ENCODE peak calls at places on chromosome 16, in nine cellular contexts. One of them, this sample, is unnamed.

GRCh38 chr16:88634994-88635670 is 3.2 kb upstream of the IL17C start:
- DNase-seq in dorsolateral prefrontal cortex: no peak
- DNase-seq in H1: no peak
- DNase-seq in Peyer's patch: no peak
- DNase-seq in uterus: no peak
- DNase-seq in HFF-Myc: no peak
- DNase-seq in neural progenitor cell: no peak
- DNase-seq in astrocyte of the cerebellum: no peak
- DNase-seq in fibroblast of lung: no peak
- DNase-seq in this sample: no peak

GRCh38 chr16:4795828-4796572 is 831 bp downstream of the SMIM22 start:
- DNase-seq in Peyer's patch: no peak
- DNase-seq in HFF-Myc: no peak
- DNase-seq in neural progenitor cell: no peak
- DNase-seq in dorsolateral prefrontal cortex: no peak
- DNase-seq in H1: no peak
- DNase-seq in astrocyte of the cerebellum: no peak
- DNase-seq in fibroblast of lung: no peak
- DNase-seq in uterus: no peak
- DNase-seq in this sample: no peak

GRCh38 chr16:46886764-46887523 is 2.8 kb downstream of the GPT2 start:
- DNase-seq in dorsolateral prefrontal cortex: no peak
- DNase-seq in astrocyte of the cerebellum: no peak
- DNase-seq in uterus: no peak
- DNase-seq in Peyer's patch: no peak
- DNase-seq in H1: no peak
- DNase-seq in HFF-Myc: no peak
- DNase-seq in neural progenitor cell: no peak
- DNase-seq in fibroblast of lung: no peak
- DNase-seq in this sample: no peak

GRCh38 chr16:87531418-87531817 is 38.6 kb upstream of the ZCCHC14 start:
- DNase-seq in astrocyte of the cerebellum: no peak
- DNase-seq in neural progenitor cell: no peak
- DNase-seq in fibroblast of lung: no peak
- DNase-seq in HFF-Myc: no peak
- DNase-seq in Peyer's patch: no peak
- DNase-seq in H1: no peak
- DNase-seq in dorsolateral prefrontal cortex: no peak
- DNase-seq in uterus: no peak
- DNase-seq in this sample: no peak

GRCh38 chr16:29820730-29821662 is 734 bp downstream of the MVP start:
- DNase-seq in dorsolateral prefrontal cortex: no peak
- DNase-seq in HFF-Myc: no peak
- DNase-seq in uterus: peak; percentile 63
- DNase-seq in neural progenitor cell: no peak
- DNase-seq in astrocyte of the cerebellum: no peak
- DNase-seq in fibroblast of lung: no peak
- DNase-seq in Peyer's patch: peak; percentile 88
- DNase-seq in H1: no peak
- DNase-seq in this sample: no peak

GRCh38 chr16:887846-888245 is 82.9 kb downstream of the LMF1 start:
- DNase-seq in Peyer's patch: no peak
- DNase-seq in uterus: no peak
- DNase-seq in HFF-Myc: no peak
- DNase-seq in astrocyte of the cerebellum: no peak
- DNase-seq in H1: no peak
- DNase-seq in fibroblast of lung: no peak
- DNase-seq in neural progenitor cell: no peak
- DNase-seq in dorsolateral prefrontal cortex: no peak
- DNase-seq in this sample: no peak

GRCh38 chr16:81939164-81940067 is 71.9 kb downstream of the SDR42E1 start:
- DNase-seq in HFF-Myc: no peak
- DNase-seq in uterus: no peak
- DNase-seq in H1: no peak
- DNase-seq in astrocyte of the cerebellum: no peak
- DNase-seq in fibroblast of lung: no peak
- DNase-seq in dorsolateral prefrontal cortex: no peak
- DNase-seq in neural progenitor cell: peak; percentile 57
- DNase-seq in Peyer's patch: no peak
- DNase-seq in this sample: no peak

GRCh38 chr16:5059386-5060072 is 6.2 kb downstream of the C16orf89 start:
- DNase-seq in HFF-Myc: no peak
- DNase-seq in H1: no peak
- DNase-seq in astrocyte of the cerebellum: no peak
- DNase-seq in neural progenitor cell: no peak
- DNase-seq in Peyer's patch: no peak
- DNase-seq in uterus: no peak
- DNase-seq in dorsolateral prefrontal cortex: no peak
- DNase-seq in fibroblast of lung: no peak
- DNase-seq in this sample: no peak

GRCh38 chr16:54935411-54936085 is 4.9 kb downstream of the IRX5 start:
- DNase-seq in fibroblast of lung: no peak
- DNase-seq in H1: no peak
- DNase-seq in Peyer's patch: no peak
- DNase-seq in neural progenitor cell: no peak
- DNase-seq in astrocyte of the cerebellum: no peak
- DNase-seq in HFF-Myc: no peak
- DNase-seq in dorsolateral prefrontal cortex: no peak
- DNase-seq in uterus: no peak
- DNase-seq in this sample: no peak

GRCh38 chr16:54936086-54936978 is 5.7 kb downstream of the IRX5 start:
- DNase-seq in HFF-Myc: no peak
- DNase-seq in fibroblast of lung: no peak
- DNase-seq in Peyer's patch: no peak
- DNase-seq in uterus: no peak
- DNase-seq in astrocyte of the cerebellum: no peak
- DNase-seq in H1: no peak
- DNase-seq in neural progenitor cell: peak; percentile 89
- DNase-seq in dorsolateral prefrontal cortex: no peak
- DNase-seq in this sample: peak; percentile 32

GRCh38 chr16:54933281-54934150 is 2.9 kb downstream of the IRX5 start:
- DNase-seq in dorsolateral prefrontal cortex: no peak
- DNase-seq in neural progenitor cell: peak; percentile 62
- DNase-seq in HFF-Myc: no peak
- DNase-seq in uterus: no peak
- DNase-seq in fibroblast of lung: no peak
- DNase-seq in astrocyte of the cerebellum: no peak
- DNase-seq in H1: no peak
- DNase-seq in Peyer's patch: no peak
- DNase-seq in this sample: no peak

GRCh38 chr16:54932737-54933254 is 2.1 kb downstream of the IRX5 start:
- DNase-seq in fibroblast of lung: no peak
- DNase-seq in astrocyte of the cerebellum: no peak
- DNase-seq in HFF-Myc: no peak
- DNase-seq in H1: no peak
- DNase-seq in Peyer's patch: no peak
- DNase-seq in uterus: no peak
- DNase-seq in dorsolateral prefrontal cortex: no peak
- DNase-seq in neural progenitor cell: peak; percentile 70
- DNase-seq in this sample: no peak

DNA sequence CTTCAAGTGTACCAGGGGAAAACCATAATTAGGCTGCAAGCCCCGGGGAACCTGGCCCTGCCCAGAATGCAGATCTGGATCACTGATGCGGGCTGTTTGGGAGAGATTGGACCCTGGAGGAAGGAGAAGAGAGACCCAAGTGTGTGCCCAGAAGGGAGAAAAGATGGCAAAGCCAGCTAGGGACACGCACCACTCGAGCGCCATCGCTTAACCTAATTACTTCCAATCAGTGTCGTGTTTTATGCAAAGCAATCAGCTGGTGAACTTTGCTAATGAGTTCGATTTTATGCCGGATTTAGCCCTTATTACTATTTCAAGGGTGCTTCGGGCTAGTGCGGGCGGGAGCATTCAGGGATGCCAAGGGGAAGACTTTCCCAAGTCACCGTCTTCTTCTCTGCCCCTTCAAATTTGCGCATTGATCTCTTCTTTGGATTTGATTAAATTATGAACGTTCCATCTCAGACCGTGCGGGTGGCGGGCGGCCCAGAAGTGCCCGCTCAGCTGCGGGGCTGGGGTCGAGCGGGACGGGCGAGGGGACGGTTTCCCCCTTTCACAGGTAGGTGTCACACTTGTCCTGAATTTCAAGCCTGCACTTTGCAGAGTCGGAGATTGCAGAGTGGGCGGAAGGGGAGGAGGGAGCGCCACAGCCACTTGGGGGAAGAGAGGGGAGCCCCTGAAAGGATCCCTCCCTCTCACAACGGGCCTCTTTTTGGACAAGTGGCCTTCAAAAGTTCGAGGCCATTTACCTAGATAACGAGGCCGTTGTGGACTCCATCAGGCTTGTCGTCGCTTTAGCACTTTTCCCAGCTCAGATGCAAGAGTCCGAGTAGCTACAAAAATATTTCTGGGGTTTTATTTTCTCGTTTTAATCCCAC is 4.1 kb downstream of the IRX5 start:
- DNase-seq in H1: no peak
- DNase-seq in astrocyte of the cerebellum: no peak
- DNase-seq in Peyer's patch: no peak
- DNase-seq in dorsolateral prefrontal cortex: no peak
- DNase-seq in neural progenitor cell: peak; percentile 86
- DNase-seq in fibroblast of lung: no peak
- DNase-seq in HFF-Myc: no peak
- DNase-seq in uterus: no peak
- DNase-seq in this sample: no peak
- TF ChIP-seq CTCF in H1: peak; percentile 71
- TF ChIP-seq CTCF in astrocyte of the cerebellum: peak; percentile 35
- TF ChIP-seq CTCF in Peyer's patch: no peak
- TF ChIP-seq CTCF in dorsolateral prefrontal cortex: no peak
- TF ChIP-seq CTCF in neural progenitor cell: peak; percentile 71
- TF ChIP-seq CTCF in fibroblast of lung: no peak
- TF ChIP-seq CTCF in HFF-Myc: no peak
- TF ChIP-seq CTCF in uterus: no peak
- TF ChIP-seq CTCF in this sample: no peak

DNA sequence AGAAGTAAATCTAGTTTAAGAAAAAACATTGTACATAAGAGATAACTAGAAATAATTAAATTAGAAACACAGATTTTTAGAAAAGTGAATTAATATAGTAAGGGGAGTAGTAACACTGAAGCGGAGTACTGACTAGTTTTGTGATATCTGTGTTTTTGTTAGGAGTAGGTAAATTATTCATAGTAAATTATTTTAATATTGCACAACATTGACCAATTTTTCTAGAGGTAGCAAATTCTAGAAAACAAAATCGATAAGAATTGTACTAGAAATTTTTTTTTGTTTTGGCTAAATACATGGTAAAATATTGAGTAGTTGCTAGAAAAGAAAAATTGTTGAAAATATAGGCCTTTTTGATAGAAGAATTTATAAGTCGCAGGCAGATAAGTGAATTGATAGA is 156.5 kb downstream of the CHD9 start:
- DNase-seq in neural progenitor cell: no peak
- DNase-seq in astrocyte of the cerebellum: no peak
- DNase-seq in HFF-Myc: no peak
- DNase-seq in dorsolateral prefrontal cortex: no peak
- DNase-seq in uterus: no peak
- DNase-seq in Peyer's patch: no peak
- DNase-seq in fibroblast of lung: no peak
- DNase-seq in H1: no peak
- DNase-seq in this sample: no peak
- H3K4me3 ChIP-seq in neural progenitor cell: peak overlapping the region; percentile 77
- H3K4me3 ChIP-seq in astrocyte of the cerebellum: peak overlapping the region; percentile 55
- H3K4me3 ChIP-seq in HFF-Myc: peak overlapping the region; percentile 57
- H3K4me3 ChIP-seq in dorsolateral prefrontal cortex: peak overlapping the region; percentile 68
- H3K4me3 ChIP-seq in uterus: no peak overlapping the region
- H3K4me3 ChIP-seq in Peyer's patch: no peak overlapping the region
- H3K4me3 ChIP-seq in fibroblast of lung: peak overlapping the region; percentile 68
- H3K4me3 ChIP-seq in H1: no peak overlapping the region
- H3K4me3 ChIP-seq in this sample: no peak overlapping the region

DNA sequence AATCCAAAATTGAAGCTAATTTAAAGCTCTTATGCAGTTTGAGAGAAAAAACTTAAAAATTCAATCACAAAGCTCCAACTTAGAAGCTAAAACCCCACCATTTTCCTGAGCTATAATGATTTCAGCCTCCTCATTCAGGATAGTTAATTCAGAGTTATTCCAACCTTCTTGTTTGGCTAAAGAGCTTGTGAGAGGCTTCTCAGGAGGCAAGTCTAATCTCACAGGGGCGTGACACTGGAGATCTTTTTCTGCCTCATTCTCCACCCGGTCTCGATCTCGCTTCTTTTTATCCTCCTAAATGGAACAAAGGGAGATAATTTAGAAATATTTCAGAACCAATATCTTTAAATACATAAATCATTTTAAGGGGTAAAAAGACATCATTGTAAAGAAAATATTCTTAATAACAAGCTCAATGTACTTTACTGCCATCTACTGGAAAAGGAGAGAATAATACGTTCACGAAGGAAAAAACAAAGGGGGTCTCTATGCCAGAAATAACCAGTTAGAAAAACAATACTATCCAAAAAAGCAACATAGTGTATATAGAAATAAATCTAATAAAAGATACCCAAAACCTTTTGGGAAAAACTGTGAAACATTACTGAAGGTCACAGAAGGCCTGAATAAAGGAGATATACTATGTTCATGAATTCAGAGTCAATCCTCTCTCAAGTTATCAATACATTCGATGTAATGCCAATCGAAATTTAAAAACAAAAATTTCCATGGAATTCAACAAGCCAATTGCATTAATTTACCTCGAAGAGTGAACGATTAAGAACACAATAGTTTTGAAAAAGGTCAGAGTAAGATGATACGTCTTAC is 13.9 kb downstream of the BRD7 start:
- DNase-seq in astrocyte of the cerebellum: no peak
- DNase-seq in dorsolateral prefrontal cortex: no peak
- DNase-seq in Peyer's patch: no peak
- DNase-seq in uterus: no peak
- DNase-seq in fibroblast of lung: peak; percentile 53
- DNase-seq in neural progenitor cell: no peak
- DNase-seq in H1: no peak
- DNase-seq in HFF-Myc: no peak
- DNase-seq in this sample: peak; percentile 47
- TF ChIP-seq CTCF in astrocyte of the cerebellum: no peak
- TF ChIP-seq CTCF in dorsolateral prefrontal cortex: peak; percentile 57
- TF ChIP-seq CTCF in Peyer's patch: peak; percentile 51
- TF ChIP-seq CTCF in uterus: peak; percentile 52
- TF ChIP-seq CTCF in fibroblast of lung: peak; percentile 33
- TF ChIP-seq CTCF in neural progenitor cell: peak; percentile 76
- TF ChIP-seq CTCF in H1: no peak
- TF ChIP-seq CTCF in HFF-Myc: peak; percentile 40
- TF ChIP-seq CTCF in this sample: peak; percentile 52

GRCh38 chr16:75319513-75320401 is 68.3 kb upstream of the BCAR1 start:
- DNase-seq in HFF-Myc: peak; percentile 67
- DNase-seq in H1: no peak
- DNase-seq in Peyer's patch: no peak
- DNase-seq in astrocyte of the cerebellum: peak; percentile 90
- DNase-seq in fibroblast of lung: peak; percentile 82
- DNase-seq in uterus: no peak
- DNase-seq in dorsolateral prefrontal cortex: no peak
- DNase-seq in neural progenitor cell: no peak
- DNase-seq in this sample: peak; percentile 92

GRCh38 chr16:75318737-75319136 is 67.3 kb upstream of the BCAR1 start:
- DNase-seq in HFF-Myc: no peak
- DNase-seq in dorsolateral prefrontal cortex: no peak
- DNase-seq in H1: no peak
- DNase-seq in Peyer's patch: no peak
- DNase-seq in astrocyte of the cerebellum: no peak
- DNase-seq in uterus: no peak
- DNase-seq in neural progenitor cell: no peak
- DNase-seq in fibroblast of lung: no peak
- DNase-seq in this sample: no peak

GRCh38 chr16:75322706-75323105 is 71.3 kb upstream of the BCAR1 start:
- DNase-seq in fibroblast of lung: peak; percentile 42
- DNase-seq in HFF-Myc: no peak
- DNase-seq in astrocyte of the cerebellum: no peak
- DNase-seq in neural progenitor cell: no peak
- DNase-seq in uterus: no peak
- DNase-seq in Peyer's patch: no peak
- DNase-seq in H1: no peak
- DNase-seq in dorsolateral prefrontal cortex: no peak
- DNase-seq in this sample: peak; percentile 67

GRCh38 chr16:75323198-75323597 is 71.8 kb upstream of the BCAR1 start:
- DNase-seq in H1: no peak
- DNase-seq in Peyer's patch: no peak
- DNase-seq in uterus: no peak
- DNase-seq in fibroblast of lung: no peak
- DNase-seq in astrocyte of the cerebellum: no peak
- DNase-seq in dorsolateral prefrontal cortex: no peak
- DNase-seq in HFF-Myc: no peak
- DNase-seq in neural progenitor cell: no peak
- DNase-seq in this sample: no peak

DNA sequence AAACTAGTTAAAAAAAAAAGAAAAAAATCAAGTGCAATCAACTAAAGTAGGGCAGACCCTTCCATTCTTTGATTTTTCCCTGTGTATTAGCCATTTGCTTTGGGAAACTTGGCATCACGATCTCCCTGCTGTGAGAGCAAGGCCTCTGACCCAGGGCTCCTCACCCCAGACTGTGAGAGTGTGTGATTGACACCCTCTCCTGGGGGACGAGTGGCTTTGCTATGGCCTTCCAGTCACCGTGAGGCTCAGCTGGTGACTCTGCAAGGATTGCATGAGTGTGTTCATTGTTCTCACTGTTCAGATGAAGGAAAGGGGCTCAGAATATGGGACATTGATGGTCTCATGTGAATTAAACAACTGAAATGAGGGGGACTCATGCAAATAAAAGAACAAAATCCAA is 69.0 kb upstream of the BCAR1 start:
- DNase-seq in Peyer's patch: no peak
- DNase-seq in HFF-Myc: no peak
- DNase-seq in neural progenitor cell: peak; percentile 58
- DNase-seq in astrocyte of the cerebellum: no peak
- DNase-seq in uterus: no peak
- DNase-seq in H1: no peak
- DNase-seq in dorsolateral prefrontal cortex: no peak
- DNase-seq in fibroblast of lung: no peak
- DNase-seq in this sample: no peak
- H3K4me3 ChIP-seq in Peyer's patch: no peak overlapping the region
- H3K4me3 ChIP-seq in HFF-Myc: peak overlapping the region; percentile 27
- H3K4me3 ChIP-seq in neural progenitor cell: no peak overlapping the region
- H3K4me3 ChIP-seq in astrocyte of the cerebellum: peak overlapping the region; percentile 29
- H3K4me3 ChIP-seq in uterus: no peak overlapping the region
- H3K4me3 ChIP-seq in H1: no peak overlapping the region
- H3K4me3 ChIP-seq in dorsolateral prefrontal cortex: no peak overlapping the region
- H3K4me3 ChIP-seq in fibroblast of lung: peak overlapping the region; percentile 40
- H3K4me3 ChIP-seq in this sample: no peak overlapping the region

This sample was measured in cardiac fibroblast.